ENCODE peak calls at places on chromosome 3, in five cellular contexts. M is NB4, S is RWPE1, W is pulmonary artery endothelial cell, P is mammary epithelial cell. I is an unnamed sample.

GRCh38 chr3:189529889-189530288 is 101.3 kb upstream of the TP63 start:
- DNase-seq in M (no peak), S (no peak), W (no peak), P (no peak), I (no peak)

GRCh38 chr3:157888040-157888439 is 218.2 kb downstream of the SHOX2 start:
- DNase-seq in M (peak), S (no peak), W (no peak), P (no peak), I (no peak)

GRCh38 chr3:192055946-192056345 is 595.0 kb downstream of the PYDC2 start:
- DNase-seq in M (no peak), S (no peak), W (no peak), P (no peak), I (no peak)

GRCh38 chr3:100403956-100404548 is 2.7 kb downstream of the LNP1 start:
- DNase-seq in M (no peak), S (no peak), W (no peak), P (no peak), I (no peak)

GRCh38 chr3:20930034-20930433 is 744.0 kb upstream of the SGO1 start:
- DNase-seq in M (peak), S (peak), W (no peak), P (peak), I (no peak)

GRCh38 chr3:183477801-183478456 is 49.5 kb upstream of the MCF2L2 start:
- DNase-seq in M (no peak), S (no peak), W (no peak), P (peak), I (peak)

GRCh38 chr3:42710323-42711021 is 7.9 kb upstream of the HHATL start:
- DNase-seq in M (no peak), S (no peak), W (no peak), P (no peak), I (no peak)

GRCh38 chr3:60053518-60054265 is 1003.9 kb upstream of the CFAP20DC start:
- DNase-seq in M (no peak), S (no peak), W (no peak), P (peak), I (no peak)

GRCh38 chr3:118292841-118293240 is 741.8 kb downstream of the IGSF11 start:
- DNase-seq in M (no peak), S (peak), W (no peak), P (peak), I (no peak)

GRCh38 chr3:42529463-42529862 is 27.0 kb downstream of the VIPR1 start:
- DNase-seq in M (peak), S (no peak), W (no peak), P (no peak), I (no peak)

GRCh38 chr3:147618636-147619035 is 209.5 kb downstream of the ZIC1 start:
- DNase-seq in M (no peak), S (no peak), W (no peak), P (no peak), I (no peak)

GRCh38 chr3:120743081-120743365 is 479 bp downstream of the GTF2E1 start:
- DNase-seq in M (no peak), S (no peak), W (no peak), P (peak), I (no peak)

GRCh38 chr3:67109651-67110204 is 111.6 kb downstream of the KBTBD8 start:
- DNase-seq in M (peak), S (peak), W (no peak), P (peak), I (no peak)

GRCh38 chr3:116038968-116039950 is 406.0 kb downstream of the LSAMP start:
- DNase-seq in M (no peak), S (no peak), W (no peak), P (peak), I (no peak)

GRCh38 chr3:42472555-42472954 is 29.9 kb upstream of the VIPR1 start:
- DNase-seq in M (no peak), S (no peak), W (no peak), P (no peak), I (no peak)